ENCODE peak calls at places on chromosomes 3 and 15, in seven cellular contexts. One of them, this sample, is unnamed. For H3K79me1 and H3K27me3, the result is how much of the 10 kb centered on the place peaks cover.

GRCh38 chr15:75779504-75779903 is 63.7 kb upstream of the UBE2Q2 start:
- DNase-seq in H1: no peak
- DNase-seq in H9: no peak
- DNase-seq in neuronal stem cell: no peak
- DNase-seq in mesenchymal stem cell: no peak
- DNase-seq in IMR-90: no peak
- DNase-seq in trophoblast cell: no peak
- DNase-seq in this sample: no peak

GRCh38 chr3:188749010-188749617 is 422.7 kb upstream of the TPRG1 start:
- DNase-seq in IMR-90: no peak
- DNase-seq in H1: no peak
- DNase-seq in trophoblast cell: peak
- DNase-seq in mesenchymal stem cell: no peak
- DNase-seq in neuronal stem cell: peak
- DNase-seq in H9: peak
- DNase-seq in this sample: peak

GRCh38 chr15:51085764-51086163 is 8.9 kb downstream of the TNFAIP8L3 start:
- DNase-seq in H9: no peak
- DNase-seq in mesenchymal stem cell: no peak
- DNase-seq in IMR-90: peak
- DNase-seq in trophoblast cell: no peak
- DNase-seq in H1: no peak
- DNase-seq in neuronal stem cell: no peak
- DNase-seq in this sample: no peak

GRCh38 chr15:26773917-26774316 is 1.1 kb upstream of the GABRB3 start:
- DNase-seq in H1: no peak
- DNase-seq in mesenchymal stem cell: no peak
- DNase-seq in H9: peak
- DNase-seq in trophoblast cell: no peak
- DNase-seq in IMR-90: no peak
- DNase-seq in neuronal stem cell: peak
- DNase-seq in this sample: peak

GRCh38 chr3:137420198-137420995 is 343.7 kb upstream of the SOX14 start:
- DNase-seq in trophoblast cell: no peak
- DNase-seq in H9: no peak
- DNase-seq in neuronal stem cell: no peak
- DNase-seq in H1: no peak
- DNase-seq in mesenchymal stem cell: no peak
- DNase-seq in IMR-90: no peak
- DNase-seq in this sample: no peak

GRCh38 chr3:191051037-191051436 is 148.0 kb upstream of the OSTN start:
- DNase-seq in trophoblast cell: peak
- DNase-seq in mesenchymal stem cell: peak
- DNase-seq in IMR-90: peak
- DNase-seq in H1: no peak
- DNase-seq in H9: no peak
- DNase-seq in neuronal stem cell: peak
- DNase-seq in this sample: peak

GRCh38 chr3:43728947-43729346 is 38.2 kb downstream of the ABHD5 start:
- DNase-seq in neuronal stem cell: no peak
- DNase-seq in IMR-90: no peak
- DNase-seq in H9: no peak
- DNase-seq in mesenchymal stem cell: no peak
- DNase-seq in H1: no peak
- DNase-seq in trophoblast cell: no peak
- DNase-seq in this sample: no peak

GRCh38 chr3:197231326-197231725 is 67.1 kb downstream of the DLG1 start:
- DNase-seq in trophoblast cell: no peak
- DNase-seq in H1: no peak
- DNase-seq in mesenchymal stem cell: no peak
- DNase-seq in H9: no peak
- DNase-seq in IMR-90: no peak
- DNase-seq in neuronal stem cell: no peak
- DNase-seq in this sample: no peak

GRCh38 chr3:190325923-190326322 is 3.7 kb upstream of the CLDN1 start:
- DNase-seq in IMR-90: peak
- DNase-seq in trophoblast cell: peak
- DNase-seq in H9: no peak
- DNase-seq in H1: no peak
- DNase-seq in neuronal stem cell: no peak
- DNase-seq in mesenchymal stem cell: peak
- DNase-seq in this sample: no peak

GRCh38 chr15:69193948-69194827 is 33.8 kb downstream of the GLCE start:
- DNase-seq in neuronal stem cell: no peak
- DNase-seq in H1: no peak
- DNase-seq in trophoblast cell: peak
- DNase-seq in IMR-90: peak
- DNase-seq in mesenchymal stem cell: peak
- DNase-seq in H9: no peak
- DNase-seq in this sample: peak

GRCh38 chr3:127493924-127494646 is 96.4 kb downstream of the TPRA1 start:
- DNase-seq in IMR-90: no peak
- DNase-seq in H1: no peak
- DNase-seq in mesenchymal stem cell: no peak
- DNase-seq in H9: no peak
- DNase-seq in trophoblast cell: no peak
- DNase-seq in neuronal stem cell: no peak
- DNase-seq in this sample: no peak

GRCh38 chr15:59303641-59304433 is 68.8 kb downstream of the MYO1E start:
- DNase-seq in H9: no peak
- DNase-seq in trophoblast cell: no peak
- DNase-seq in IMR-90: peak
- DNase-seq in neuronal stem cell: no peak
- DNase-seq in mesenchymal stem cell: no peak
- DNase-seq in H1: no peak
- DNase-seq in this sample: no peak

GRCh38 chr15:74988007-74988800 is 7.2 kb upstream of the SCAMP5 start:
- DNase-seq in trophoblast cell: peak
- DNase-seq in IMR-90: peak
- DNase-seq in neuronal stem cell: no peak
- DNase-seq in H9: peak
- DNase-seq in mesenchymal stem cell: peak
- DNase-seq in H1: no peak
- DNase-seq in this sample: peak

GRCh38 chr3:101340591-101340990 is 20.2 kb upstream of the IMPG2 start:
- DNase-seq in neuronal stem cell: no peak
- DNase-seq in H1: no peak
- DNase-seq in trophoblast cell: no peak
- DNase-seq in IMR-90: peak
- DNase-seq in mesenchymal stem cell: no peak
- DNase-seq in H9: no peak
- DNase-seq in this sample: no peak

GRCh38 chr3:196169836-196170240 is 41.4 kb downstream of the ZDHHC19 start:
- DNase-seq in mesenchymal stem cell: no peak
- DNase-seq in H1: no peak
- DNase-seq in trophoblast cell: peak
- DNase-seq in neuronal stem cell: no peak
- DNase-seq in IMR-90: no peak
- DNase-seq in H9: no peak
- DNase-seq in this sample: no peak

GRCh38 chr3:24272875-24273274 is 221.8 kb downstream of the THRB start:
- DNase-seq in IMR-90: no peak
- DNase-seq in neuronal stem cell: no peak
- DNase-seq in H1: no peak
- DNase-seq in H9: no peak
- DNase-seq in mesenchymal stem cell: no peak
- DNase-seq in trophoblast cell: peak
- DNase-seq in this sample: peak

GRCh38 chr3:24270744-24271143 is 223.9 kb downstream of the THRB start:
- DNase-seq in H1: no peak
- DNase-seq in H9: no peak
- DNase-seq in trophoblast cell: no peak
- DNase-seq in IMR-90: no peak
- DNase-seq in neuronal stem cell: no peak
- DNase-seq in mesenchymal stem cell: no peak
- DNase-seq in this sample: peak

GRCh38 chr3:24271228-24271627 is 223.4 kb downstream of the THRB start:
- DNase-seq in trophoblast cell: peak
- DNase-seq in IMR-90: no peak
- DNase-seq in H1: no peak
- DNase-seq in neuronal stem cell: no peak
- DNase-seq in mesenchymal stem cell: no peak
- DNase-seq in H9: no peak
- DNase-seq in this sample: no peak

GRCh38 chr3:24272408-24272807 is 222.2 kb downstream of the THRB start:
- DNase-seq in IMR-90: no peak
- DNase-seq in H1: no peak
- DNase-seq in mesenchymal stem cell: no peak
- DNase-seq in neuronal stem cell: no peak
- DNase-seq in trophoblast cell: no peak
- DNase-seq in H9: no peak
- DNase-seq in this sample: no peak

DNA sequence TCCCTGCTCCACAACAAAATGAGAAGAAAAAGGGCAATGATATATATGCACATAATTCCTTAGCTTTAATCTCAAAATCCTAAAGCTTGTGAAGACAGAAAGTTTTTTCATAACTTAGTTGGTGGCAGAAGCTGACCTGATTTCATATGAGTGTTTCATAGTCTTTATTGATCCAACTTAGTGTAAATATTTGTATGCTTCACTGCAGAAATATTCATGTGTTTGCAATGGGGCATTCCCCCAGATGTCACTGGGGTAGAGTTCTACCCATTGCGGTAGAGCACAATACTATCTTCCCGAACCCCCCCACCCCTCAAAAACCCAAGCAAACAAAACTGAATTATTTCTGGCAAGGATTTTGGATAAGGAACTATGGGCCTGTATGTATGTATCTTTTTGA is 221.2 kb downstream of the THRB start:
- DNase-seq in mesenchymal stem cell: no peak
- DNase-seq in trophoblast cell: no peak
- DNase-seq in H9: no peak
- DNase-seq in H1: no peak
- DNase-seq in IMR-90: no peak
- DNase-seq in neuronal stem cell: no peak
- DNase-seq in this sample: no peak
- H3K79me1 ChIP-seq in mesenchymal stem cell: under half
- H3K79me1 ChIP-seq in trophoblast cell: under half
- H3K79me1 ChIP-seq in H9: under half
- H3K79me1 ChIP-seq in H1: under half
- H3K79me1 ChIP-seq in IMR-90: under half
- H3K79me1 ChIP-seq in neuronal stem cell: under half
- H3K79me1 ChIP-seq in this sample: under half

GRCh38 chr15:34793071-34793470 is 2.3 kb downstream of the ACTC1 start:
- DNase-seq in H1: no peak
- DNase-seq in mesenchymal stem cell: no peak
- DNase-seq in trophoblast cell: no peak
- DNase-seq in IMR-90: no peak
- DNase-seq in neuronal stem cell: no peak
- DNase-seq in H9: no peak
- DNase-seq in this sample: no peak

GRCh38 chr15:34793901-34794300 is 1.4 kb downstream of the ACTC1 start:
- DNase-seq in mesenchymal stem cell: no peak
- DNase-seq in H9: no peak
- DNase-seq in trophoblast cell: no peak
- DNase-seq in H1: no peak
- DNase-seq in IMR-90: no peak
- DNase-seq in neuronal stem cell: no peak
- DNase-seq in this sample: peak

GRCh38 chr15:34790121-34790520 is 5.2 kb downstream of the ACTC1 start:
- DNase-seq in mesenchymal stem cell: no peak
- DNase-seq in IMR-90: no peak
- DNase-seq in H1: no peak
- DNase-seq in neuronal stem cell: no peak
- DNase-seq in trophoblast cell: no peak
- DNase-seq in H9: no peak
- DNase-seq in this sample: no peak

GRCh38 chr15:34789326-34789725 is 6.0 kb downstream of the ACTC1 start:
- DNase-seq in H1: no peak
- DNase-seq in IMR-90: no peak
- DNase-seq in H9: no peak
- DNase-seq in mesenchymal stem cell: no peak
- DNase-seq in neuronal stem cell: no peak
- DNase-seq in trophoblast cell: no peak
- DNase-seq in this sample: peak

GRCh38 chr15:34791701-34792100 is 3.6 kb downstream of the ACTC1 start:
- DNase-seq in neuronal stem cell: no peak
- DNase-seq in H1: no peak
- DNase-seq in H9: no peak
- DNase-seq in trophoblast cell: no peak
- DNase-seq in IMR-90: peak
- DNase-seq in mesenchymal stem cell: no peak
- DNase-seq in this sample: no peak
- H3K27me3 ChIP-seq in neuronal stem cell: under half
- H3K27me3 ChIP-seq in H1: under half
- H3K27me3 ChIP-seq in H9: under half
- H3K27me3 ChIP-seq in trophoblast cell: under half
- H3K27me3 ChIP-seq in IMR-90: under half
- H3K27me3 ChIP-seq in mesenchymal stem cell: half or more
- H3K27me3 ChIP-seq in this sample: under half

GRCh38 chr3:31488475-31489017 is 44.2 kb upstream of the STT3B start:
- DNase-seq in IMR-90: no peak
- DNase-seq in neuronal stem cell: no peak
- DNase-seq in H1: no peak
- DNase-seq in H9: no peak
- DNase-seq in trophoblast cell: peak
- DNase-seq in mesenchymal stem cell: no peak
- DNase-seq in this sample: no peak

GRCh38 chr3:31491660-31492059 is 41.1 kb upstream of the STT3B start:
- DNase-seq in IMR-90: no peak
- DNase-seq in neuronal stem cell: no peak
- DNase-seq in H9: no peak
- DNase-seq in H1: no peak
- DNase-seq in trophoblast cell: no peak
- DNase-seq in mesenchymal stem cell: no peak
- DNase-seq in this sample: no peak

GRCh38 chr3:31495971-31496370 is 36.8 kb upstream of the STT3B start:
- DNase-seq in neuronal stem cell: no peak
- DNase-seq in IMR-90: peak
- DNase-seq in mesenchymal stem cell: no peak
- DNase-seq in H9: no peak
- DNase-seq in H1: no peak
- DNase-seq in trophoblast cell: no peak
- DNase-seq in this sample: no peak

GRCh38 chr3:31490502-31490901 is 42.2 kb upstream of the STT3B start:
- DNase-seq in IMR-90: no peak
- DNase-seq in mesenchymal stem cell: no peak
- DNase-seq in H1: no peak
- DNase-seq in H9: no peak
- DNase-seq in trophoblast cell: no peak
- DNase-seq in neuronal stem cell: no peak
- DNase-seq in this sample: no peak

GRCh38 chr3:31493187-31493586 is 39.5 kb upstream of the STT3B start:
- DNase-seq in IMR-90: no peak
- DNase-seq in H9: no peak
- DNase-seq in trophoblast cell: no peak
- DNase-seq in neuronal stem cell: no peak
- DNase-seq in H1: no peak
- DNase-seq in mesenchymal stem cell: no peak
- DNase-seq in this sample: no peak
- H3K79me1 ChIP-seq in IMR-90: under half
- H3K79me1 ChIP-seq in H9: under half
- H3K79me1 ChIP-seq in trophoblast cell: under half
- H3K79me1 ChIP-seq in neuronal stem cell: under half
- H3K79me1 ChIP-seq in H1: under half
- H3K79me1 ChIP-seq in mesenchymal stem cell: under half
- H3K79me1 ChIP-seq in this sample: under half

DNA sequence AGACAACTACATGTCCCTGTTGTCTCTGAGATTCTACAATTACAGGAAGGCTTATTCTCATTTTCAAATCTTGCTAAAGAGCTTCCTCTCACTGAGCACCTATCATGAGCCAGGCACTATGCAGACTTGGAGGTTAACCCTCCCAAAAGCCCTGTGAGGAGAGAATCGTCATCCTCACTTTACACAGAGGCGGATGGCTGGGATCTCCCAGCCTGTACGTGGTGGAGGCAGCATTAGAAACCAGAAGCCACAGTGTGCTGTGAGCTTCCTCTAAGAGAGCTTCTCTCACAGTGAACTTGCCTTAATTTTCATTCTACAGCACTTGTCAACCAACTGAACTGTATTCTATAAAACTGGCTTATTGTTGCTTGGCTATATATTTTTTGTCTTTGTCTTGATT is 6.1 kb upstream of the DGKG start:
- DNase-seq in H9: no peak
- DNase-seq in neuronal stem cell: no peak
- DNase-seq in mesenchymal stem cell: no peak
- DNase-seq in H1: no peak
- DNase-seq in IMR-90: no peak
- DNase-seq in trophoblast cell: no peak
- DNase-seq in this sample: no peak
- H3K27me3 ChIP-seq in H9: under half
- H3K27me3 ChIP-seq in neuronal stem cell: under half
- H3K27me3 ChIP-seq in mesenchymal stem cell: half or more
- H3K27me3 ChIP-seq in H1: under half
- H3K27me3 ChIP-seq in IMR-90: half or more
- H3K27me3 ChIP-seq in trophoblast cell: under half
- H3K27me3 ChIP-seq in this sample: under half

This sample was measured in mesendoderm.